ENCODE peak calls at places on chromosomes 3 and 15, in seven cellular contexts. U, D, B, X, Q, T and L are unnamed samples.

GRCh38 chr3:123652346-123652984 is 67.6 kb upstream of the HACD2 start:
- DNase-seq in U (no peak), D (peak; percentile 79), B (peak; percentile 30), X (no peak), Q (peak; percentile 85), T (peak; percentile 28), L (peak; percentile 72)

GRCh38 chr15:74950078-74951000 is 6.2 kb downstream of the RPP25 start:
- DNase-seq in U (peak; percentile 80), D (peak; percentile 80), B (no peak), X (peak; percentile 76), Q (peak; percentile 75), T (peak; percentile 55), L (peak; percentile 82)

GRCh38 chr15:91864669-91865068 is 11.2 kb downstream of the SLCO3A1 start:
- DNase-seq in U (no peak), D (no peak), B (no peak), X (no peak), Q (no peak), T (no peak), L (no peak)

GRCh38 chr3:16064660-16065414 is 109.6 kb upstream of the GALNT15 start:
- DNase-seq in U (no peak), D (peak; percentile 78), B (peak; percentile 89), X (no peak), Q (peak; percentile 94), T (no peak), L (peak; percentile 78)

GRCh38 chr15:96947830-96948229 is 617.3 kb downstream of the NR2F2 start:
- DNase-seq in U (no peak), D (no peak), B (no peak), X (no peak), Q (no peak), T (no peak), L (no peak)

GRCh38 chr3:16084887-16085286 is 89.6 kb upstream of the GALNT15 start:
- DNase-seq in U (no peak), D (no peak), B (peak; percentile 60), X (no peak), Q (peak; percentile 88), T (no peak), L (no peak)

GRCh38 chr15:57172925-57173324 is 203.4 kb upstream of the CGNL1 start:
- DNase-seq in U (no peak), D (no peak), B (no peak), X (no peak), Q (peak; percentile 35), T (no peak), L (no peak)

GRCh38 chr15:45705510-45706473 is 71.0 kb downstream of the SQOR start:
- DNase-seq in U (peak; percentile 35), D (peak; percentile 78), B (peak; percentile 42), X (peak; percentile 67), Q (peak; percentile 82), T (no peak), L (peak; percentile 77)

GRCh38 chr3:56915969-56916586 is 114.3 kb upstream of the ARHGEF3 start:
- DNase-seq in U (peak; percentile 39), D (no peak), B (no peak), X (peak; percentile 65), Q (no peak), T (no peak), L (no peak)

GRCh38 chr3:195150194-195151118 is 120.5 kb downstream of the XXYLT1 start:
- DNase-seq in U (no peak), D (peak; percentile 92), B (no peak), X (peak; percentile 13), Q (no peak), T (no peak), L (peak; percentile 40)

GRCh38 chr15:63369296-63369695 is 12.3 kb downstream of the CA12 start:
- DNase-seq in U (no peak), D (no peak), B (no peak), X (no peak), Q (no peak), T (no peak), L (no peak)

GRCh38 chr3:171056528-171056927 is 30.0 kb upstream of the SLC2A2 start:
- DNase-seq in U (no peak), D (no peak), B (no peak), X (no peak), Q (peak; percentile 54), T (no peak), L (no peak)

GRCh38 chr3:45084820-45085816 is 59.0 kb downstream of the CLEC3B start:
- DNase-seq in U (no peak), D (no peak), B (peak; percentile 75), X (no peak), Q (peak; percentile 96), T (no peak), L (no peak)

GRCh38 chr3:42535981-42536784 is 33.7 kb downstream of the VIPR1 start:
- DNase-seq in U (no peak), D (no peak), B (no peak), X (no peak), Q (peak; percentile 28), T (no peak), L (no peak)

GRCh38 chr15:43463542-43463941 is 29.4 kb downstream of the TP53BP1 start:
- DNase-seq in U (no peak), D (no peak), B (no peak), X (no peak), Q (peak; percentile 33), T (no peak), L (no peak)

GRCh38 chr3:13200465-13200864 is 127.2 kb upstream of the IQSEC1 start:
- DNase-seq in U (no peak), D (no peak), B (no peak), X (no peak), Q (no peak), T (no peak), L (no peak)